ENCODE peak calls at places on chromosomes 4 and X, in four cellular contexts. One of them, this sample, is unnamed. For H3K9me2 and H3F3A, the result is how much of the 10 kb centered on the place peaks cover.

GRCh38 chr4:5045099-5045498 is 6.2 kb upstream of the STK32B start:
- DNase-seq in MM.1S: no peak
- DNase-seq in SK-N-SH: no peak
- DNase-seq in GM23248: peak
- DNase-seq in this sample: no peak

GRCh38 chr4:7334521-7335275 is 100.0 kb downstream of the PSAPL1 start:
- DNase-seq in MM.1S: no peak
- DNase-seq in SK-N-SH: no peak
- DNase-seq in GM23248: no peak
- DNase-seq in this sample: no peak

GRCh38 chrX:72130762-72131231 is 918 bp downstream of the RTL5 start:
- DNase-seq in MM.1S: no peak
- DNase-seq in SK-N-SH: no peak
- DNase-seq in GM23248: no peak
- DNase-seq in this sample: no peak

GRCh38 chr4:74933562-74934015 is 673 bp downstream of the PARM1 start:
- DNase-seq in MM.1S: peak
- DNase-seq in SK-N-SH: peak
- DNase-seq in GM23248: peak
- DNase-seq in this sample: no peak

GRCh38 chrX:14080031-14080430 is 50.3 kb upstream of the GEMIN8 start:
- DNase-seq in MM.1S: no peak
- DNase-seq in SK-N-SH: no peak
- DNase-seq in GM23248: no peak
- DNase-seq in this sample: no peak

GRCh38 chr4:5433196-5433595 is 275.2 kb downstream of the EVC2 start:
- DNase-seq in MM.1S: no peak
- DNase-seq in SK-N-SH: no peak
- DNase-seq in GM23248: no peak
- DNase-seq in this sample: no peak

GRCh38 chr4:142703694-142704309 is 142.3 kb downstream of the INPP4B start:
- DNase-seq in MM.1S: no peak
- DNase-seq in SK-N-SH: no peak
- DNase-seq in GM23248: no peak
- DNase-seq in this sample: no peak

GRCh38 chr4:78656968-78657445 is 105.4 kb downstream of the ANXA3 start:
- DNase-seq in MM.1S: peak
- DNase-seq in SK-N-SH: no peak
- DNase-seq in GM23248: no peak
- DNase-seq in this sample: no peak

GRCh38 chr4:3879681-3880594 is 113.8 kb downstream of the ADRA2C start:
- DNase-seq in MM.1S: no peak
- DNase-seq in SK-N-SH: peak
- DNase-seq in GM23248: peak
- DNase-seq in this sample: no peak

GRCh38 chrX:1534321-1535168 is 2.4 kb downstream of the P2RY8 start:
- DNase-seq in MM.1S: peak
- DNase-seq in SK-N-SH: no peak
- DNase-seq in GM23248: no peak
- DNase-seq in this sample: no peak

GRCh38 chr4:6087669-6088068 is 69.4 kb upstream of the C4orf50 start:
- DNase-seq in MM.1S: no peak
- DNase-seq in SK-N-SH: peak
- DNase-seq in GM23248: peak
- DNase-seq in this sample: peak

GRCh38 chr4:13084210-13084609 is 399.9 kb downstream of the RAB28 start:
- DNase-seq in MM.1S: peak
- DNase-seq in SK-N-SH: no peak
- DNase-seq in GM23248: no peak
- DNase-seq in this sample: no peak

GRCh38 chr4:159048166-159048886 is 54.6 kb upstream of the RAPGEF2 start:
- DNase-seq in MM.1S: no peak
- DNase-seq in SK-N-SH: peak
- DNase-seq in GM23248: peak
- DNase-seq in this sample: peak

GRCh38 chr4:82898322-82899243 is 2.0 kb upstream of the THAP9 start:
- DNase-seq in MM.1S: peak
- DNase-seq in SK-N-SH: no peak
- DNase-seq in GM23248: peak
- DNase-seq in this sample: peak

GRCh38 chr4:88320780-88321373 is 36.5 kb upstream of the PPM1K start:
- DNase-seq in MM.1S: peak
- DNase-seq in SK-N-SH: no peak
- DNase-seq in GM23248: peak
- DNase-seq in this sample: peak

GRCh38 chr4:174855043-174855442 is 26.0 kb upstream of the GLRA3 start:
- DNase-seq in MM.1S: no peak
- DNase-seq in SK-N-SH: no peak
- DNase-seq in GM23248: no peak
- DNase-seq in this sample: no peak

GRCh38 chr4:147481577-147482109 is 746 bp downstream of the EDNRA start:
- DNase-seq in MM.1S: no peak
- DNase-seq in SK-N-SH: no peak
- DNase-seq in GM23248: peak
- DNase-seq in this sample: no peak

GRCh38 chr4:133484287-133484686 is 335.2 kb downstream of the PCDH10 start:
- DNase-seq in MM.1S: no peak
- DNase-seq in SK-N-SH: no peak
- DNase-seq in GM23248: no peak
- DNase-seq in this sample: peak
- H3K9me2 ChIP-seq in MM.1S: under half
- H3K9me2 ChIP-seq in SK-N-SH: under half
- H3K9me2 ChIP-seq in GM23248: under half
- H3K9me2 ChIP-seq in this sample: under half

DNA sequence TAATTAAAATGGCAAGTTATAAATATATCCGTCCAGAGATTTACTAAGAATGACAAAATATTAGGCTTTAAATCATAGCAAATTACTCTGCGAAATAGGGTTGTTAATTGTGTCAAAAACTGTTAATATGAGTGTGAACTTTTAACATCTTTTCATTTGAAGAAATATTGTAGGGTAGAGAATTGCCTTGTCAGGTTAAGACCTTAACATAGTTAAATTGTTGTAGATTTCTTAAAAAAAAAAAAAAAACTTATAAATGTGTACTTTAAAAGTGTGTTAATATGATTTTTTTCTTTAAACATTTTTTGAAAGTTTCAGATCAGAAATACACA is 107.7 kb upstream of the TLR2 start:
- DNase-seq in MM.1S: no peak
- DNase-seq in SK-N-SH: no peak
- DNase-seq in GM23248: no peak
- DNase-seq in this sample: no peak
- H3K9ac ChIP-seq in MM.1S: no peak
- H3K9ac ChIP-seq in SK-N-SH: no peak
- H3K9ac ChIP-seq in GM23248: no peak
- H3K9ac ChIP-seq in this sample: no peak

DNA sequence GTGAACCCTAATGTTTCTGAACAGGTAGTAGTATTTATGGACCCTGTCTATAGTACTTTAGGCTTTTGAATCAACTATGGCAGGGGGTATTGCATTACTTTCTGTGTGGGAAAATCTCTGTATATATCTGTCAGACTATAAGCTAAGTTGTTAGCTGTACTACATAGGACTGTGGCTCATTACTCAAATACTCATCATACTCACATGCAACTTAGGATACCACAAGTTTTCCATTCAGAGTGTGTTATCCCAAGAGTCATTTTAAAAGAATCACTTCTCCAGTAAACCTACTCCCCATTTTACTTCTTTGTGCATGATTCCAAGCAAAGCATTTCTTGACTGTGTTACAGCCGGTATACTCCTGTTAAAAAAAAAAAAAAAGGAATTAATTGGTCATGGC is 95.6 kb downstream of the PHOX2B start:
- DNase-seq in MM.1S: no peak
- DNase-seq in SK-N-SH: no peak
- DNase-seq in GM23248: peak
- DNase-seq in this sample: no peak
- H3F3A ChIP-seq in MM.1S: under half
- H3F3A ChIP-seq in SK-N-SH: under half
- H3F3A ChIP-seq in GM23248: under half
- H3F3A ChIP-seq in this sample: under half

GRCh38 chr4:17614416-17615299 is at the start of gene MED28:
- DNase-seq in MM.1S: peak
- DNase-seq in SK-N-SH: peak
- DNase-seq in GM23248: peak
- DNase-seq in this sample: peak
- H3K9me2 ChIP-seq in MM.1S: under half
- H3K9me2 ChIP-seq in SK-N-SH: under half
- H3K9me2 ChIP-seq in GM23248: under half
- H3K9me2 ChIP-seq in this sample: under half

GRCh38 chrX:68691102-68691501 is 43.6 kb downstream of the STARD8 start:
- DNase-seq in MM.1S: no peak
- DNase-seq in SK-N-SH: no peak
- DNase-seq in GM23248: no peak
- DNase-seq in this sample: no peak
- H3K9ac ChIP-seq in MM.1S: no peak
- H3K9ac ChIP-seq in SK-N-SH: no peak
- H3K9ac ChIP-seq in GM23248: no peak
- H3K9ac ChIP-seq in this sample: no peak

GRCh38 chr4:152663203-152664066 is 16.4 kb downstream of the TMEM154 start:
- DNase-seq in MM.1S: peak
- DNase-seq in SK-N-SH: no peak
- DNase-seq in GM23248: no peak
- DNase-seq in this sample: no peak
- H3F3A ChIP-seq in MM.1S: half or more
- H3F3A ChIP-seq in SK-N-SH: under half
- H3F3A ChIP-seq in GM23248: under half
- H3F3A ChIP-seq in this sample: under half

GRCh38 chr4:100492129-100492528 is 25.7 kb downstream of the EMCN start:
- DNase-seq in MM.1S: no peak
- DNase-seq in SK-N-SH: no peak
- DNase-seq in GM23248: no peak
- DNase-seq in this sample: no peak
- H3K9me2 ChIP-seq in MM.1S: under half
- H3K9me2 ChIP-seq in SK-N-SH: under half
- H3K9me2 ChIP-seq in GM23248: under half
- H3K9me2 ChIP-seq in this sample: under half

This sample was measured in PC-3.